ENCODE peak calls at places on chromosomes 6 and 20, in eight cellular contexts. D, J, N, K, U, E, M and Y are unnamed samples.

GRCh38 chr6:154548130-154548830 is 37.8 kb upstream of the CNKSR3 start:
- DNase-seq in J (no peak), E (no peak), N (no peak), M (no peak), K (no peak), D (no peak), U (no peak), Y (no peak)

GRCh38 chr6:145829102-145829501 is 14.5 kb upstream of the FBXO30 start:
- DNase-seq in U (no peak), J (no peak), D (no peak), M (no peak), E (no peak), K (no peak), N (no peak), Y (no peak)

GRCh38 chr20:38855356-38855755 is 49.9 kb downstream of the PPP1R16B start:
- DNase-seq in U (peak; percentile 92), M (no peak), N (no peak), E (no peak), D (no peak), J (no peak), K (no peak), Y (no peak)

GRCh38 chr6:6610031-6610591 is 21.6 kb downstream of the LY86 start:
- DNase-seq in K (no peak), E (no peak), D (no peak), N (no peak), U (no peak), M (peak; percentile 64), J (no peak), Y (no peak)

GRCh38 chr6:125984311-125984710 is 2.0 kb upstream of the TRMT11 start:
- DNase-seq in N (no peak), U (peak; percentile 64), D (no peak), K (no peak), E (no peak), M (no peak), J (no peak), Y (no peak)

GRCh38 chr6:139699335-139699734 is 324.9 kb upstream of the CITED2 start:
- DNase-seq in U (peak; percentile 85), D (no peak), E (no peak), M (no peak), K (no peak), N (no peak), J (no peak), Y (no peak)

GRCh38 chr6:115441671-115442070 is 619.0 kb downstream of the FRK start:
- DNase-seq in E (no peak), N (no peak), D (no peak), K (no peak), M (no peak), J (no peak), U (no peak), Y (no peak)

GRCh38 chr20:21103582-21104465 is 2.3 kb downstream of the LINC00237 start:
- DNase-seq in N (no peak), D (no peak), U (no peak), K (peak; percentile 22), M (no peak), J (no peak), E (no peak), Y (no peak)

GRCh38 chr6:113076817-113077216 is 729.7 kb downstream of the RFPL4B start:
- DNase-seq in M (no peak), N (no peak), J (no peak), D (no peak), K (no peak), E (no peak), U (no peak), Y (no peak)

GRCh38 chr20:56871691-56872090 is 242.6 kb downstream of the TFAP2C start:
- DNase-seq in D (no peak), K (no peak), E (no peak), M (no peak), J (no peak), U (no peak), N (no peak), Y (no peak)

GRCh38 chr6:101249470-101249869 is 144.0 kb upstream of the GRIK2 start:
- DNase-seq in J (no peak), D (no peak), M (no peak), K (no peak), E (no peak), N (no peak), U (no peak), Y (no peak)

GRCh38 chr6:102907181-102907580 is 1513.7 kb downstream of the GRIK2 start:
- DNase-seq in J (no peak), U (no peak), E (no peak), K (peak; percentile 34), D (no peak), N (no peak), M (no peak), Y (no peak)

GRCh38 chr6:129488313-129488712 is 221.7 kb downstream of the ARHGAP18 start:
- DNase-seq in M (no peak), D (no peak), N (no peak), J (no peak), E (no peak), U (no peak), K (no peak), Y (no peak)

GRCh38 chr6:158033077-158033750 is 51.6 kb downstream of the SYNJ2 start:
- DNase-seq in D (peak; percentile 44), E (no peak), J (no peak), M (no peak), N (no peak), U (no peak), K (no peak), Y (peak; percentile 58)

DNA sequence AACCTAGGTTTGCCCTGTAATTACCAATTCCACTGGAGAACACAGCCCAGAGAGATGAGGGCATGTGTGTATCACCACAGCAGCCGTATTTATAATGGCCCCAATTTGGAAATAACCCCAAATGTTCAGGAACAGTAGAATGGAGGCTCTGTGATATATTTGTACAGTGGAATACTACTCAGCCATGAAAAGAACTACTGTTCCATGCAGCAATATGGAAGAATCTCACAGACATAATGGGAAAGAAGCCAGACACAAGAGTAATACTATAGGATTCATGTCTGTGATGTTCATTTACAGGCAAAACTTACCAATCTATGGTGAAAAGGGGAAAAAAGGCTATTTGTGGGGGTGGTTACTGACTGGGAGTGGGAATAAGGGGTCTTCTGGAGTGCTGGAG is 83.7 kb upstream of the TRAF3IP2 start:
- DNase-seq in D (no peak), U (no peak), K (no peak), M (no peak), E (no peak), N (no peak), J (no peak), Y (no peak)
- H3K36me3 ChIP-seq in D (peaks cover 8% of the 10 kb centered on the region), U (peaks cover 54% of the 10 kb centered on the region), K (peaks cover 3% of the 10 kb centered on the region), M (peaks cover 82% of the 10 kb centered on the region), E (peaks cover 10% of the 10 kb centered on the region), N (no peaks in the 10 kb centered on the region), J (peaks cover 9% of the 10 kb centered on the region), Y (peaks cover 29% of the 10 kb centered on the region)

GRCh38 chr6:2859325-2859700 is 17.6 kb upstream of the SERPINB1 start:
- DNase-seq in J (no peak), M (no peak), N (no peak), U (no peak), E (no peak), K (no peak), D (no peak), Y (no peak)
- H3K4me1 ChIP-seq in J (no peaks in the 10 kb centered on the region), M (peaks cover 84% of the 10 kb centered on the region), N (no peaks in the 10 kb centered on the region), U (peaks cover 4% of the 10 kb centered on the region), E (peaks cover 76% of the 10 kb centered on the region), K (peaks cover 10% of the 10 kb centered on the region), D (peaks cover 8% of the 10 kb centered on the region), Y (peaks cover 38% of the 10 kb centered on the region)

GRCh38 chr6:43680583-43681120 is 6.9 kb downstream of the MRPS18A start:
- DNase-seq in M (no peak), N (no peak), J (no peak), E (no peak), U (no peak), D (no peak), K (no peak), Y (no peak)

GRCh38 chr6:43676962-43677606 is 10.5 kb downstream of the MRPS18A start:
- DNase-seq in E (no peak), U (no peak), D (no peak), K (no peak), M (no peak), J (no peak), N (no peak), Y (no peak)

GRCh38 chr6:43677759-43678158 is 9.8 kb downstream of the MRPS18A start:
- DNase-seq in E (no peak), M (no peak), U (no peak), J (no peak), K (no peak), D (no peak), N (no peak), Y (no peak)

GRCh38 chr6:43679057-43679456 is 8.5 kb downstream of the MRPS18A start:
- DNase-seq in K (no peak), U (no peak), M (no peak), E (no peak), N (no peak), D (no peak), J (no peak), Y (no peak)

GRCh38 chr6:43678341-43678740 is 9.2 kb downstream of the MRPS18A start:
- DNase-seq in E (no peak), N (no peak), K (no peak), M (no peak), D (no peak), U (no peak), J (no peak), Y (no peak)
- H3K36me3 ChIP-seq in E (peaks cover 67% of the 10 kb centered on the region), N (peaks cover 11% of the 10 kb centered on the region), K (peaks cover 10% of the 10 kb centered on the region), M (peaks cover 80% of the 10 kb centered on the region), D (peaks cover 78% of the 10 kb centered on the region), U (peaks cover 22% of the 10 kb centered on the region), J (peaks cover 29% of the 10 kb centered on the region), Y (peaks cover 79% of the 10 kb centered on the region)

GRCh38 chr6:27867941-27868705 is 44.1 kb downstream of the OR2B2 start:
- DNase-seq in J (no peak), D (no peak), M (no peak), E (no peak), K (peak; percentile 56), U (no peak), N (no peak), Y (no peak)

GRCh38 chr6:27865952-27866369 is 46.2 kb downstream of the OR2B2 start:
- DNase-seq in M (no peak), J (peak; percentile 29), E (no peak), U (peak; percentile 49), D (no peak), K (peak; percentile 85), N (no peak), Y (no peak)

GRCh38 chr6:27867051-27867940 is 44.9 kb downstream of the OR2B2 start:
- DNase-seq in N (no peak), E (peak; percentile 58), U (peak; percentile 85), J (peak; percentile 81), K (peak; percentile 96), M (peak; percentile 76), D (peak; percentile 73), Y (peak; percentile 87)

GRCh38 chr6:27864906-27865883 is 47.0 kb downstream of the OR2B2 start:
- DNase-seq in N (peak; percentile 80), D (peak; percentile 74), K (peak; percentile 98), M (peak; percentile 86), U (peak; percentile 97), E (peak; percentile 73), J (peak; percentile 72), Y (peak; percentile 79)

DNA sequence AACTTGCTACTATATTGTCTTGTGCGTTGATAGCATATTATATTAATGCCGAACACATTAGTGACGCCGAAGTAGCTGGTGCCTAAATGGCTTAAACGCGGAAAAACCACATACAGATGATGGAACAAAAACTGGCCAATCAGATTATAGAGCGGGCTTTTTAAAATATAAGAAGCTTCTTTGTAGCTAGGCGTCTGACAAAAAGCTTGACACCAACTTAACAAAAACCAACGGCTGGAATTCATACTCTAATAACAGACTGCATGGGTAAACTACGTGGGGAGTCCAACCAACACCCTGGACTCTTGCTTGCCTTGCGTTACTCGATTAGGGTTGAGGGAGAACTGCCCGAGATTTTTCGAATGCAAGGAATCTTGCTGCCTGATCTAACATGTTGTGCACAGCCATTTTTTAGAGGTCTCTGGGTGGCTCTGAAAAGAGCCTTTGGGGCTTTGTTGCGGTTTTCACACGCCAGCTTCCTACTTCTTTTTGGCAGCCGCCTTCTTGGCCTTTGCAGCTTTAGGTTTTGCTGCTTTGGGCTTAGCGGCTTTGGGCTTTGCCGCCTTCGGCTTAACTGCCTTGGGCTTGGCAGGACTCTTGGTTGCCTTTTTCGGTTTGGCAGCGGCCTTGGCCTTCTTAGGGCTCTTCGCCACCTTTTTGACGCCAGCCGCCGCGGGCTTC is 45.7 kb downstream of the OR2B2 start:
- DNase-seq in D (no peak), J (peak; percentile 61), N (no peak), E (peak; percentile 32), U (peak; percentile 74), K (peak; percentile 90), M (peak; percentile 64), Y (no peak)
- H3K4me1 ChIP-seq in D (peaks cover 34% of the 10 kb centered on the region), J (peaks cover 11% of the 10 kb centered on the region), N (peaks cover 9% of the 10 kb centered on the region), E (peaks cover 38% of the 10 kb centered on the region), U (peaks cover 7% of the 10 kb centered on the region), K (no peaks in the 10 kb centered on the region), M (peaks cover 37% of the 10 kb centered on the region), Y (peaks cover 24% of the 10 kb centered on the region)